ENCODE peak calls at places on chromosomes 13 and 19, in five cellular contexts. I is fibroblast of lung, R is tibial nerve, D is suprapubic skin, A is mammary epithelial cell. W is an unnamed sample.

GRCh38 chr19:35249146-35249847 is 495 bp downstream of the LSR start:
- DNase-seq in R (no peak), D (peak), I (no peak), A (peak), W (peak)

GRCh38 chr19:2962018-2962670 is 15.2 kb upstream of the TLE6 start:
- DNase-seq in R (peak), D (no peak), I (peak), A (peak), W (peak)

GRCh38 chr19:50501186-50501567 is 9.8 kb downstream of the JOSD2 start:
- DNase-seq in A (no peak), R (no peak), I (no peak), D (no peak), W (no peak)

GRCh38 chr13:59261928-59262488 is 901.7 kb downstream of the DIAPH3 start:
- DNase-seq in R (no peak), A (no peak), I (no peak), D (no peak), W (no peak)

GRCh38 chr13:31452525-31452924 is 252.8 kb downstream of the B3GLCT start:
- DNase-seq in A (no peak), R (no peak), I (no peak), D (no peak), W (no peak)

GRCh38 chr13:33281951-33282595 is 3.5 kb downstream of the STARD13 start:
- DNase-seq in I (peak), R (no peak), D (no peak), A (peak), W (peak)

GRCh38 chr19:55113570-55114039 is 3.8 kb downstream of the PPP1R12C start:
- DNase-seq in A (peak), R (peak), I (peak), D (peak), W (peak)

GRCh38 chr13:84405286-84405685 is 523.0 kb upstream of the SLITRK1 start:
- DNase-seq in I (peak), R (no peak), D (no peak), A (no peak), W (no peak)

GRCh38 chr13:72258340-72258981 is 391.5 kb upstream of the DACH1 start:
- DNase-seq in I (peak), A (no peak), R (no peak), D (no peak), W (no peak)

GRCh38 chr19:51687791-51688664 is 5.1 kb upstream of the SPACA6 start:
- DNase-seq in I (peak), R (peak), A (peak), D (no peak), W (peak)

GRCh38 chr13:87821512-87821911 is 150.3 kb downstream of the SLITRK5 start:
- DNase-seq in R (no peak), D (no peak), I (no peak), A (no peak), W (no peak)

GRCh38 chr19:6259312-6259861 is 20.4 kb downstream of the MLLT1 start:
- DNase-seq in I (no peak), D (no peak), A (no peak), R (no peak), W (no peak)

GRCh38 chr13:33642374-33643065 is 175.4 kb upstream of the RFC3 start:
- DNase-seq in I (peak), D (no peak), R (peak), A (peak), W (peak)

GRCh38 chr19:3098141-3098514 is 4.0 kb downstream of the GNA11 start:
- DNase-seq in R (no peak), A (peak), D (no peak), I (no peak), W (no peak)

GRCh38 chr13:110149036-110149435 is 157.9 kb downstream of the COL4A1 start:
- DNase-seq in D (no peak), I (peak), A (no peak), R (no peak), W (no peak)

GRCh38 chr19:18362934-18363542 is 22.6 kb downstream of the PGPEP1 start:
- DNase-seq in I (no peak), A (no peak), D (no peak), R (no peak), W (no peak)

GRCh38 chr13:76872686-76873085 is 13.5 kb downstream of the KCTD12 start:
- DNase-seq in R (no peak), I (no peak), D (no peak), A (no peak), W (no peak)

GRCh38 chr13:48626077-48626449 is 27.7 kb upstream of the CYSLTR2 start:
- DNase-seq in A (no peak), I (peak), D (no peak), R (no peak), W (no peak)
- H3K27ac ChIP-seq in A (no peak), I (no peak), D (no peak), R (peak), W (no peak)

GRCh38 chr13:51444922-51445321 is 7.9 kb downstream of the INTS6 start:
- DNase-seq in A (no peak), I (peak), D (no peak), R (no peak), W (no peak)
- TF ChIP-seq CTCF in A (peak), I (peak), D (no peak), R (peak), W (peak)

DNA sequence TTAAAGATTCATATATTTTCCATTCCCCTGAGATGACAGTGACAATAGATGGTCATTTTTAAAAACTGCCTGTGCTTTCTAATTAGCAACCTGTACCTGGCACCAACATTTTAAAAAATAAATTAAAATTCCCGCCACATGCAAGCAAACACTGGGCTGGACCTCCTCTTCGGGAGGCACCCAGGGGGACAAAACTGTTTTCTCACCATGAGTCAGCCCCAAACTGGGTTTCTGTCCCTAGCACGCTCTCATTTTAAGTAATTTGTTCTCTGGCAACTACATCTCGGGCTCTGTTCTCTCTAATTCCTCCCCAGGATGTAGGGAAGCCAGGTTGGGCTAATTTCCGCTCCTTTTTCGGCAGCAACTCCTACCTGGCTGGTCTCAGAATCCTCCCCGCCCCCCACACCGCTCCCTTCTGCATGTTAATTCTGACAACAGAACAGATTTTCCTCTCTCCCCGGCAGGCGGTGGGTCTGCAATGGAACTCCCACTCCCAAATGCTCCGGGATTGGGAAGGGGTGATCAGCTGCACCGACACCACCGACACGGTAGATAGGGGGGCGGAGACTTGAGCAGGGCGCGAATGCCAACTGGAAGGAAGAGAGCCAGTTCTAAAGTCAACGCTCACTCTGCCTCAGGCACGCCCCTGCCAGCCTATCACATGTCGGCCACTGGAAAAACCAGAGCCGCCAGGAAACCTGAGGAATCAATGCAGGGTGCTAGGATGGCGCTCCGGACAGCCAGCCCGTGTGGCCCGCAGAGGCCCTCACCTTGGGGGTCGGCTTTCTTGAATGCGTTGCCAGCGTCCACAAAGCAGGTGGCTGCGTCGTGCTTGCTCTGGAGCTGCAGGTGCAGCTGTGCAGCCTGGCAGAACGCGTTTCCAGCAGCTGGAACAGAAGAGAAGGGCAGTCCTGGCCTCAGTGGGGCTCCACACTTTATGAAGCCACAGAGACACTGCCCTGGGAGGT is 14.7 kb downstream of the NAPA start:
- DNase-seq in A (no peak), I (no peak), R (no peak), D (no peak), W (no peak)
- H3K27ac ChIP-seq in A (no peak), I (no peak), R (no peak), D (no peak), W (peak)

DNA sequence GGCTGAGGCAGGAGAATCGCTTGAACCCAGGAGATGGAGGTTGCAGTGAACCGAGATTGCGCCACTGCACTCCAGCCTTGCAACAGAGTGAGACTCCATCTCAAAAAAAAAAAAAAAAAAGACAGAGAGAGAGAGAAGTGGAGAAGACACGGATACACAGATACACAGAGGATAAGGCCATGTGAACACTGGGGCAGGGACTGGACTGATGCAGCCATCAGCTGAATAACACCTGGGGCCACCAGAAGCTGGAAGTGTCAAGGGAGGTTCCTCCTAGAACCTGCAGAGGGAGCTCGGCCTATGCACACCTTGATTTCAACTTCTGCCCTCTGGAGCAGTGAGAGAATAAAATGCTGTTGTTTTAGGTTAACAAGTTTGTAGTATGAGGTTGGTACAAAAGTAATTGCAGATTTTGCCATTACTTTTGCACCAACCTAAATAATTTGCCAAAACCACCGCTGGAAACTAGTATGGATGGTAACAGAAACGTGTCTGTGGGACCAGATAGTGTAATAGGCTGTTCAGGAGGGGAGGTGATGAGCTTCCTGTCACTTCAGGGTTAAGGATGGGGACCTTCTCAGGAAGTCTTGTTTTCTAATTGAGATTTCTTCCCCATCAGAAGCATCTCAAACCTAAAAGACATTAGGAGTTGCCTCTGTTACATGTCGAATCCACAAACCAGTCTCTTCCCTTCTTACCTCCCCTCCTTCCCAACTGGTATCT is 36.4 kb upstream of the IGSF23 start:
- DNase-seq in I (peak), D (no peak), R (no peak), A (peak), W (peak)
- TF ChIP-seq CTCF in I (peak), D (peak), R (no peak), A (peak), W (peak)

DNA sequence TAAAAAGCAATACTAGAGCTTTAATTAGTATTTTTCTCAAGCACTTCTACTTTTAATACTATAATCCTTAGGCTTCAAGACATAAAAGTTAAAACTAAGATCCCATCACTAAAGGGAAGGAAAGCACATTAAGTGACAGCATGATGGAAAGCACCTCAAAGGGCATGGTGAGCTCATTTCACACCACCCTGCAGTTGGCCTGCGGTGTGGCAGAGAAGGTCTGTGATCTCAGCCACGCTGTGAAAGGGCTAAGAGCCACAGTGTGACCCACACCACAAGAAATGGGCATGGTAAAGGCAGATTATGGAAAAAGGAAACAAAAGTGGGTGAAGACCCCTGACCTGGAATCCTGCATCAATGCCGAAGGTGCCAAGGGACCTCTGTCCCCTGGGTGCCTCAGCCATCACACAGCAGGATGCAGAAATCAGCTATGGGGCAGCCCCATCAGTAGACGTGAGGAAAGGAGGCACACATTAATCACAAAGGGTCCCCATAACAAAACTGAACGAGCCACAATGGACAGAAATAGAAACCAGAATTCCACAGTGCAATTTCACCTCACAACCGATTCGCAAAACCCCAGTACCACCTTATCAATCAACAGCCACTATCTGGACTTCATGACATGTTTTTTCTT is 33.6 kb downstream of the TUBGCP3 start:
- DNase-seq in D (no peak), A (no peak), I (no peak), R (no peak), W (no peak)
- H3K27ac ChIP-seq in D (no peak), A (no peak), I (no peak), R (no peak), W (no peak)

GRCh38 chr13:21913010-21913409 is 242.1 kb downstream of the FGF9 start:
- DNase-seq in D (no peak), A (no peak), R (no peak), I (no peak), W (no peak)
- TF ChIP-seq CTCF in D (no peak), A (no peak), R (no peak), I (no peak), W (no peak)

GRCh38 chr13:99981115-99982020 is at the start of gene ZIC2:
- DNase-seq in A (peak), I (peak), D (peak), R (no peak), W (no peak)

GRCh38 chr13:99983401-99984133 is 2.0 kb downstream of the ZIC2 start:
- DNase-seq in D (no peak), I (no peak), R (no peak), A (no peak), W (no peak)

GRCh38 chr13:99982021-99982740 is 597 bp downstream of the ZIC2 start:
- DNase-seq in I (peak), D (peak), A (peak), R (no peak), W (no peak)

GRCh38 chr13:99984134-99984462 is 2.5 kb downstream of the ZIC2 start:
- DNase-seq in I (no peak), R (no peak), A (no peak), D (no peak), W (no peak)

GRCh38 chr13:99982741-99983400 is 1.3 kb downstream of the ZIC2 start:
- DNase-seq in R (no peak), I (no peak), D (no peak), A (no peak), W (no peak)
- H3K27ac ChIP-seq in R (no peak), I (no peak), D (no peak), A (no peak), W (no peak)

GRCh38 chr19:48321622-48322591 is 3.4 kb upstream of the EMP3 start:
- DNase-seq in I (peak), R (peak), D (peak), A (peak), W (peak)
- TF ChIP-seq CTCF in I (no peak), R (no peak), D (no peak), A (peak), W (no peak)